ENCODE peak calls at places on chromosomes 13 and 19, in six cellular contexts. N is lung, Z is cardiac muscle cell, S is fibroblast of lung, V is suprapubic skin, L is osteoblast. K is an unnamed sample. For H3K4me1, the result is how much of the 10 kb centered on the place peaks cover.

GRCh38 chr19:10603084-10603872 is 16.2 kb upstream of the AP1M2 start:
- DNase-seq in N (no peak), Z (peak), S (no peak), V (peak), L (peak), K (peak)

GRCh38 chr19:50728084-50728737 is 5.0 kb downstream of the CLEC11A start:
- DNase-seq in N (no peak), Z (peak), S (peak), V (peak), L (peak), K (peak)

GRCh38 chr13:88464851-88465250 is 793.7 kb downstream of the SLITRK5 start:
- DNase-seq in N (no peak), Z (no peak), S (no peak), V (no peak), L (no peak), K (no peak)

GRCh38 chr13:111966969-111967368 is 100.0 kb upstream of the SOX1 start:
- DNase-seq in N (no peak), Z (no peak), S (no peak), V (peak), L (no peak), K (no peak)

GRCh38 chr19:10984166-10984735 is 23.4 kb downstream of the SMARCA4 start:
- DNase-seq in N (no peak), Z (no peak), S (no peak), V (no peak), L (peak), K (no peak)

GRCh38 chr13:37700887-37701286 is 102.3 kb upstream of the POSTN start:
- DNase-seq in N (no peak), Z (peak), S (peak), V (no peak), L (no peak), K (no peak)

GRCh38 chr19:15124572-15125231 is 17.5 kb downstream of the SYDE1 start:
- DNase-seq in N (no peak), Z (no peak), S (no peak), V (no peak), L (peak), K (peak)

GRCh38 chr13:46315491-46316075 is 71.5 kb downstream of the RUBCNL start:
- DNase-seq in N (no peak), Z (no peak), S (no peak), V (no peak), L (no peak), K (no peak)

GRCh38 chr19:46351241-46352041 is 4.6 kb downstream of the PPP5C start:
- DNase-seq in N (peak), Z (peak), S (peak), V (peak), L (peak), K (peak)

GRCh38 chr19:38385804-38386257 is 2.0 kb downstream of the GGN start:
- DNase-seq in N (no peak), Z (no peak), S (no peak), V (no peak), L (peak), K (no peak)

GRCh38 chr13:60369242-60369641 is 27.8 kb upstream of the TDRD3 start:
- DNase-seq in N (no peak), Z (peak), S (no peak), V (no peak), L (no peak), K (no peak)

GRCh38 chr19:51394045-51394836 is 3.9 kb upstream of the C19orf84 start:
- DNase-seq in N (peak), Z (peak), S (peak), V (peak), L (peak), K (peak)

GRCh38 chr19:41913476-41914190 is 14.6 kb downstream of the ERFL start:
- DNase-seq in N (no peak), Z (no peak), S (no peak), V (no peak), L (no peak), K (no peak)
- H3K4me3 ChIP-seq in N (no peak), Z (no peak), S (no peak), V (no peak), L (no peak), K (no peak)

DNA sequence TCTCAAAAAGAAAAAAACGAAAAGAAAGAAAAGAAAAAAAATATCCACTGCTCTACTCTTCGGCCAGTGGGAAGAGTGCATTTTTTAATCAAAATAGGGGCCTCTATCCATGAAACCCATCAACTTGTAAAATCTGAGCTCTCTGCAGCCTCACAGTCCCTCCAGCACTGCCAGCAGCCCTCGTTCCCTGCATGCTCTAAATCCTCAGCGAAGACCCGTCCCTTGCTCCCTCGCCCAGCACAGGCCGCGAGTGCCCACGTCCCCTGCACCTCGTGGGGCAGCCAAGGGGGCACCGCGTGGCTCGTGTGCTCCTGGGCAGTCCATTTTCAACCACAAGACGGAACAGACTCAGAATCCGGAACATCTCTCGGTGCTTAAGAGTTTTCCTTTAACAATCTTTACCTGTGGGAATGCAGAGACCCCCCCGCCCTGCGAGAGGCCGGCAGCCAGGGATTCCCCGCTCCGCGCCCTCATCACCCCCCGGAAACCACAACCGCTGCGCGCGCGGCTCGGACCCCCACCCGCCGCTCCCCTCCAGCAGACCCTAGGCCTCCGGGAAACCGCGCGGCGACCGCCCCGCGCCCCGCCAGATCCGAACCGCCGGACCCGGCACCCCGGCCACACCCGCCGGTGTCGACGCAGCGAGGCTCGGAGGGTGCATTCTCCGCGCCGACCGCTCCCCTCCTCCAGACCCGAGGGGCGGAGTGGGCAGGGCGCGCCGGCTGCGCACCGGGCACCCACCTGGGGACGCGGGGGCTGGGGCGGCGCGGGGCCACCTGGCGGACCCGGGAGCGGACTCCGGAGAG is 624 bp downstream of the ANKRD27 start:
- DNase-seq in N (no peak), Z (no peak), S (no peak), V (no peak), L (peak), K (no peak)
- H3K27ac ChIP-seq in N (peak), Z (no peak), S (peak), V (peak), L (no peak), K (no peak)

DNA sequence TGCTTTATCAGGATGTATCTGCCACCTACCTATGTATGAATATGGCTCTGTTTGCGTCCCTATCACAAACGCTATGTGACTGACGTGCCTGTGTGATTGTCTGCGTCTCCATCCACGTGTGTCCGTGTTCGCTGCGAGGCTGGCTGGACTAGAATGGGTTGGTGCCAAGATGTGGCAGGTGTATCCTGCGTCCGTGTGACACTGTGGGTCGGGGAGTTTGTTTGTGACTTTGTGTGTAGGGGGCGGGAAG is 6.7 kb upstream of the HOOK2 start:
- DNase-seq in N (peak), Z (no peak), S (no peak), V (no peak), L (peak), K (peak)
- H3K4me1 ChIP-seq in N (under half), Z (under half), S (under half), V (half or more), L (under half), K (half or more)

GRCh38 chr19:3054265-3054971 is 7.9 kb downstream of the TLE5 start:
- DNase-seq in N (no peak), Z (no peak), S (no peak), V (no peak), L (peak), K (no peak)

GRCh38 chr19:3053780-3054179 is 8.5 kb downstream of the TLE5 start:
- DNase-seq in N (no peak), Z (no peak), S (no peak), V (no peak), L (peak), K (no peak)

GRCh38 chr19:3055741-3056453 is 6.4 kb downstream of the TLE5 start:
- DNase-seq in N (peak), Z (no peak), S (no peak), V (no peak), L (peak), K (peak)

GRCh38 chr19:3056454-3057016 is 5.8 kb downstream of the TLE5 start:
- DNase-seq in N (no peak), Z (no peak), S (no peak), V (no peak), L (peak), K (no peak)

GRCh38 chr19:3054972-3055740 is 7.1 kb downstream of the TLE5 start:
- DNase-seq in N (no peak), Z (no peak), S (no peak), V (no peak), L (peak), K (peak)
- H3K4me3 ChIP-seq in N (no peak), Z (no peak), S (no peak), V (no peak), L (no peak), K (no peak)

GRCh38 chr13:33232883-33233282 is 52.7 kb downstream of the STARD13 start:
- DNase-seq in N (no peak), Z (no peak), S (no peak), V (no peak), L (no peak), K (no peak)

GRCh38 chr13:33235564-33235963 is 50.0 kb downstream of the STARD13 start:
- DNase-seq in N (no peak), Z (no peak), S (no peak), V (no peak), L (no peak), K (no peak)

GRCh38 chr13:33235078-33235477 is 50.5 kb downstream of the STARD13 start:
- DNase-seq in N (no peak), Z (peak), S (peak), V (no peak), L (peak), K (no peak)

GRCh38 chr13:33233547-33233946 is 52.0 kb downstream of the STARD13 start:
- DNase-seq in N (peak), Z (no peak), S (no peak), V (no peak), L (no peak), K (peak)

DNA sequence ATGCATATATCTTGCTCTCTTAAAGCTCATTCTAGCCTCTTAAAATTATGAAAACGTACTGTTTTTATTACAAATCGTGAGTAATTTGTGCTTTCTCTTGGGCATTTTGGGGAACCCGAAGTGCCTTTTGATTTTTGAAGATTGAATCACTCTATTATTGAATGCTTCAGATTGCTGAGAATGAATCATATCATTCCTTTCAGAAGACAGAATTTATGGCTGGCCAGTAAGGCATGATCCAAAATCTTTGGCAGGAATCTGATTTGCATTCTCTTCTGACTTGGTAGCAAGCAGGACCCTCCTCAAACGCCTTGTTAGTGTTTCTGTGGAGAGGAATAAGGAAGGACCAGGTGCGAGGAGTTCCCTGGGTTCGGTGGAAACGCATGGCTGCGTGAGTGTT is 49.5 kb downstream of the STARD13 start:
- DNase-seq in N (no peak), Z (peak), S (peak), V (no peak), L (peak), K (no peak)
- H3K27ac ChIP-seq in N (no peak), Z (no peak), S (peak), V (peak), L (peak), K (no peak)

DNA sequence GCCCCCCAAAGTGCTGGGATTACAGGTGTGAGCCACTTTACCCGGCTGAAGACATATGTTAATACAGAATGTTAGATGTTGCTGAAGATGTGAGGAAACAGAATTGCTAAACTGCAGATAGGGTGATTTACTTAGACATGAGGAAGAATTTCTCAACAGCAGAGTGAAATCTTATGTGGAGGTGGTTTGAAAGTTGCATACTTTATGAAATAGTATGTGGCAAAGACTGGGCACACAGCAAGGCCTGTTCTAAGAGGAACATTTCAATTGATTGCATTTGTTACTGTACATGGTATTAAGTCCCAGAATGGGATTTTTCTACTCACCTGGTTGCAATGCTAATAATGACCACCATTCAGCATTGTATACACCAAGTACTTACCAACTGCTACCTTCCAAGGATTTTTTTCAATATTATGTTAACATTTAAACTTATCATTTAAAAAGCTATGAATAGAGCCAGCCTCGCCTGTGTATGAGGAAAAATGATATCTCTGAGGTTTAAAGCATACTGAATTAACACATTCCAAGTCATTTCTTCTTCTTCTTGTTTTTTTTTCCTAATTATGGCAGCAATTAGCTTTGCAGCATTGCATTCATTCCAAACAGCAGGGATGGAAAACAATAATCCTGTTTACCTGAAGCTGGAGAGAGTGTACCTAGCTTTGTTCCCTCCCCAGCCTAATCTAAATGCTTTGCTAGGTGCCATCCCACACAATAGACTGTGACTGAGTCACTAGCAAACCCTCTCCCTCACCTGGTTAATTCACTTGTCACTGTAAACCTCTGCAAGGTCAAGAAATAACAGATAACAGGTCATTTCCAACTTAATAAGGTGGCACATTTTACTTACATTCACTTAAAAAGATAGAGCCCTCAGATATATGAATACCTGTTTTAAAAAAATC is 19.4 kb upstream of the KLF5 start:
- DNase-seq in N (no peak), Z (peak), S (no peak), V (no peak), L (no peak), K (no peak)
- H3K4me1 ChIP-seq in N (under half), Z (under half), S (under half), V (under half), L (under half), K (under half)

DNA sequence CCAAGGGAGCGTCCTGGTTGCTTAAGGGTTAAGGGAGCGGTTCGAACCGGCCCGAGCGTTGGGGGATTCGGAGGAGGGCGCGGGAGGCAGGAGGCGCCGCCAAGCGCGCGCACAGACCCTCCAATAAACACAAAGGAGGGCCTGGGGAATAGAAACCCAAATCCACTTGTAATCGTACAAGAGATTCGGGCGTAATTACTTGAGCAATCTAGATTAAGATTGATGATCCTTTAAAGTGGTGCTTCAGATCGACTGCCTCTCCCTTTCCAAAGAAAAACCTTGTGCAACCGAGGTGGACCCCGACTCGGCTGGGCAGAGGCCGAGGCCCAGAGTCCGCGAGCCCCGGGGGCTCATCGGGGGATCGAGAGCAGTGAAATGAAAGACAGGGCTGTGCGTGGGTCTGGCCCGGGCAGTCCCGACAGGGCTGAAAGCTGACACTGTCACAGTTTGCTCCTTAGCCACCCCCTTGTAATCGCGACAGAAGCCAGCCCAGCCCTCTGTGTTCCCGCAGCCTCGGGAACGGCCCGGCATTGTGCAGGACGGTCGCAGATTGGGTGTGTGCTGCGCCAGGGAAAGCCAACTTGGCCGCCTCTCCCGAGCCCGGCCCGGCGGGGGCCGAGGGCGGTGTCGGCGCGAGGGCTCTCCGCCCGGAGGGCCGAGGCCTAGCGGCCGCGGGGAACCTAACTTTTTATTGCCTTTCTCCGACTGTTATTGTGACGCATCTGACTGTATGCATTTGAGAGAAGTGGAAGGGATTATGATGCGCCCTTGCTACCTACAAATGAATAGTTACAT is 5.6 kb downstream of the MAB21L1 start:
- DNase-seq in N (no peak), Z (peak), S (peak), V (peak), L (peak), K (no peak)
- H3K4me3 ChIP-seq in N (no peak), Z (peak), S (peak), V (peak), L (peak), K (no peak)

GRCh38 chr19:49555600-49556411 is 24.6 kb downstream of the NOSIP start:
- DNase-seq in N (peak), Z (peak), S (peak), V (no peak), L (peak), K (peak)
- H3K27ac ChIP-seq in N (no peak), Z (peak), S (no peak), V (no peak), L (no peak), K (peak)

K was measured in thyroid gland.